ENCODE peak calls at places on chromosomes 11 and 22, in eight cellular contexts. E, Q, Y, P, K, J, W and U are unnamed samples.

GRCh38 chr11:61071208-61071681 is 31.0 kb upstream of the CD5 start:
- DNase-seq in E (no peak), W (no peak), J (no peak), Y (no peak), Q (no peak), K (no peak), P (no peak), U (no peak)

GRCh38 chr11:73480677-73481076 is 104.5 kb downstream of the RELT start:
- DNase-seq in W (no peak), Y (no peak), K (no peak), P (no peak), Q (no peak), E (no peak), J (no peak), U (no peak)

GRCh38 chr11:78564037-78564888 is 10.4 kb downstream of the NARS2 start:
- DNase-seq in P (peak; percentile 41), W (peak; percentile 74), J (peak; percentile 10), Q (peak; percentile 84), Y (peak; percentile 50), K (no peak), E (peak; percentile 15), U (no peak)

GRCh38 chr11:134725211-134725610 is 313.2 kb upstream of the B3GAT1 start:
- DNase-seq in J (no peak), Y (no peak), E (no peak), K (no peak), P (no peak), W (no peak), Q (no peak), U (no peak)

GRCh38 chr11:108960498-108960897 is 295.6 kb downstream of the DDX10 start:
- DNase-seq in K (no peak), W (no peak), Q (no peak), E (no peak), P (no peak), J (no peak), Y (no peak), U (no peak)

GRCh38 chr22:19610518-19611253 is 86.5 kb upstream of the CLDN5 start:
- DNase-seq in Q (no peak), J (peak; percentile 48), P (no peak), E (no peak), Y (no peak), K (no peak), W (no peak), U (no peak)

GRCh38 chr11:32913445-32913844 is 20.8 kb downstream of the QSER1 start:
- DNase-seq in W (no peak), E (no peak), P (no peak), J (no peak), Q (no peak), K (no peak), Y (no peak), U (no peak)

GRCh38 chr11:124745835-124746620 is 6.0 kb downstream of the VSIG2 start:
- DNase-seq in W (no peak), Y (no peak), E (no peak), K (no peak), P (peak; percentile 16), J (no peak), Q (no peak), U (no peak)

GRCh38 chr11:77704029-77704428 is 66.4 kb upstream of the CLNS1A start:
- DNase-seq in W (no peak), E (no peak), Y (no peak), Q (no peak), J (no peak), P (no peak), K (no peak), U (no peak)

GRCh38 chr11:115290479-115291390 is 213.5 kb downstream of the CADM1 start:
- DNase-seq in P (no peak), E (no peak), Y (no peak), Q (peak; percentile 36), W (no peak), J (peak; percentile 63), K (no peak), U (no peak)

GRCh38 chr22:37457093-37457893 is 28.9 kb downstream of the MFNG start:
- DNase-seq in P (peak; percentile 53), E (peak; percentile 90), W (peak; percentile 52), J (peak; percentile 25), Q (no peak), Y (peak; percentile 50), K (peak; percentile 41), U (no peak)

GRCh38 chr11:114272311-114272710 is 23.9 kb upstream of the NNMT start:
- DNase-seq in Q (no peak), W (no peak), E (no peak), P (no peak), K (no peak), Y (no peak), J (no peak), U (no peak)

GRCh38 chr11:60905551-60906113 is 753 bp downstream of the PRPF19 start:
- DNase-seq in W (peak; percentile 52), P (no peak), Y (no peak), E (no peak), K (no peak), Q (no peak), J (no peak), U (no peak)

GRCh38 chr11:44988111-44988510 is 37.4 kb upstream of the TP53I11 start:
- DNase-seq in W (no peak), K (no peak), J (no peak), Y (no peak), E (no peak), Q (no peak), P (no peak), U (no peak)

GRCh38 chr22:30373331-30374325 is 13.6 kb downstream of the RNF215 start:
- DNase-seq in Y (no peak), P (no peak), E (no peak), J (no peak), K (no peak), W (no peak), Q (no peak), U (peak; percentile 17)

GRCh38 chr22:50610581-50610980 is 10.0 kb downstream of the MAPK8IP2 start:
- DNase-seq in E (no peak), P (no peak), Y (no peak), W (no peak), K (no peak), J (no peak), Q (no peak), U (no peak)

GRCh38 chr22:41382098-41382578 is 396 bp downstream of the TEF start:
- DNase-seq in Q (no peak), J (no peak), E (peak; percentile 83), W (no peak), Y (no peak), K (peak; percentile 76), P (peak; percentile 78), U (peak; percentile 88)

GRCh38 chr22:35314161-35314942 is 14.7 kb downstream of the TOM1 start:
- DNase-seq in J (no peak), Q (no peak), Y (no peak), W (no peak), E (no peak), P (no peak), K (no peak), U (no peak)

GRCh38 chr11:134360050-134360835 is 28.5 kb downstream of the GLB1L2 start:
- DNase-seq in K (peak; percentile 67), Q (peak; percentile 25), W (peak; percentile 43), Y (peak; percentile 74), J (peak; percentile 57), P (peak; percentile 56), E (peak; percentile 94), U (peak; percentile 88)

GRCh38 chr11:1404461-1405185 is 14.9 kb downstream of the BRSK2 start:
- DNase-seq in Q (no peak), E (no peak), K (no peak), P (no peak), J (no peak), W (no peak), Y (no peak), U (no peak)

GRCh38 chr11:45666648-45667642 is 1.5 kb upstream of the CHST1 start:
- DNase-seq in Q (no peak), E (no peak), J (no peak), K (peak; percentile 21), W (no peak), Y (no peak), P (no peak), U (no peak)

GRCh38 chr11:46369458-46370152 is 11.9 kb upstream of the MDK start:
- DNase-seq in J (no peak), Y (no peak), W (peak; percentile 72), P (peak; percentile 30), E (peak; percentile 83), K (no peak), Q (no peak), U (no peak)

GRCh38 chr11:46800177-46800576 is 45.9 kb downstream of the CKAP5 start:
- DNase-seq in Q (no peak), W (no peak), K (no peak), Y (no peak), E (no peak), P (no peak), J (no peak), U (no peak)

GRCh38 chr11:112610996-112611795 is 350.0 kb upstream of the NCAM1 start:
- DNase-seq in Y (no peak), P (peak; percentile 97), K (peak; percentile 49), Q (peak; percentile 20), W (peak; percentile 22), J (no peak), E (no peak), U (no peak)